ENCODE peak calls at places on chromosomes 6 and 20, in five cellular contexts. K, V, U, Z and I are unnamed samples.

GRCh38 chr6:138007014-138007472 is 100.2 kb downstream of the PERP start:
- DNase-seq in K (peak), V (peak), U (peak), Z (peak), I (peak)

GRCh38 chr20:4120921-4121321 is 105.6 kb upstream of the RNF24 start:
- DNase-seq in K (no peak), V (no peak), U (no peak), Z (no peak), I (peak)

GRCh38 chr6:24778121-24778520 is 3.4 kb downstream of the GMNN start:
- DNase-seq in K (peak), V (peak), U (no peak), Z (no peak), I (no peak)

GRCh38 chr6:29675561-29675960 is 5.4 kb downstream of the ZFP57 start:
- DNase-seq in K (no peak), V (no peak), U (no peak), Z (no peak), I (no peak)

GRCh38 chr20:62358171-62358719 is 8.9 kb downstream of the LAMA5 start:
- DNase-seq in K (no peak), V (peak), U (peak), Z (no peak), I (peak)

GRCh38 chr6:136411453-136412354 is 122.1 kb upstream of the BCLAF1 start:
- DNase-seq in K (no peak), V (no peak), U (no peak), Z (no peak), I (no peak)

GRCh38 chr20:17652411-17652810 is 29.6 kb downstream of the RRBP1 start:
- DNase-seq in K (no peak), V (no peak), U (no peak), Z (no peak), I (no peak)

GRCh38 chr6:128731249-128732165 is 151.4 kb upstream of the LAMA2 start:
- DNase-seq in K (peak), V (no peak), U (peak), Z (peak), I (peak)

GRCh38 chr6:37891072-37891471 is 71.5 kb downstream of the ZFAND3 start:
- DNase-seq in K (no peak), V (no peak), U (no peak), Z (no peak), I (no peak)

GRCh38 chr6:154112181-154112809 is 73.3 kb downstream of the OPRM1 start:
- DNase-seq in K (no peak), V (no peak), U (no peak), Z (no peak), I (peak)

GRCh38 chr6:48826884-48827701 is 636.0 kb downstream of the MMUT start:
- DNase-seq in K (no peak), V (no peak), U (no peak), Z (peak), I (peak)

GRCh38 chr6:47737406-47737805 is 39.0 kb downstream of the ADGRF4 start:
- DNase-seq in K (no peak), V (no peak), U (no peak), Z (no peak), I (no peak)

GRCh38 chr6:25332165-25332564 is 53.0 kb downstream of the CARMIL1 start:
- DNase-seq in K (no peak), V (no peak), U (no peak), Z (no peak), I (no peak)